ENCODE peak calls at places on chromosomes 11 and 22, in eight cellular contexts. O is fibroblast of lung; K is pancreas; P is HCT116; E is upper lobe of left lung; T is endodermal cell; V is CD4-positive, alpha-beta memory T cell; H is PC-9. S is an unnamed sample.

GRCh38 chr22:33792837-33793236 is 127.4 kb downstream of the LARGE1 start:
- DNase-seq in O (no peak), K (no peak), P (no peak), E (no peak), T (no peak), V (no peak), H (no peak), S (no peak)

GRCh38 chr22:50268655-50269113 is 1.5 kb downstream of the MAPK11 start:
- DNase-seq in O (no peak), K (peak; percentile 79), P (no peak), E (no peak), T (no peak), V (no peak), H (no peak), S (no peak)

GRCh38 chr11:45949992-45950407 is 27.5 kb downstream of the LARGE2 start:
- DNase-seq in O (peak; percentile 35), K (no peak), P (no peak), E (no peak), T (no peak), V (no peak), H (no peak), S (no peak)

GRCh38 chr22:43891360-43892182 is at the start of gene PNPLA5:
- DNase-seq in O (peak; percentile 40), K (no peak), P (no peak), E (peak; percentile 81), T (peak; percentile 88), V (no peak), H (no peak), S (no peak)

GRCh38 chr11:50030193-50030592 is 2.5 kb upstream of the OR4C45 start:
- DNase-seq in O (no peak), K (no peak), P (no peak), E (no peak), T (no peak), V (no peak), H (no peak), S (no peak)

GRCh38 chr11:23353611-23354010 is 493.3 kb upstream of the CCDC179 start:
- DNase-seq in O (no peak), K (no peak), P (no peak), E (no peak), T (no peak), V (no peak), H (no peak), S (no peak)

GRCh38 chr11:57458410-57459111 is 1.8 kb upstream of the RTN4RL2 start:
- DNase-seq in O (no peak), K (peak; percentile 58), P (no peak), E (peak; percentile 84), T (peak; percentile 86), V (peak; percentile 18), H (no peak), S (peak; percentile 79)

GRCh38 chr11:693887-694562 is 997 bp downstream of the DEAF1 start:
- DNase-seq in O (no peak), K (peak; percentile 69), P (no peak), E (no peak), T (no peak), V (no peak), H (no peak), S (no peak)

GRCh38 chr11:43925932-43926505 is 16.4 kb upstream of the C11orf96 start:
- DNase-seq in O (no peak), K (no peak), P (no peak), E (no peak), T (no peak), V (no peak), H (no peak), S (no peak)
- H3K4me1 ChIP-seq in O (peaks cover 29% of the 10 kb centered on the region), K (no peaks in the 10 kb centered on the region), P (peaks cover 10% of the 10 kb centered on the region), E (peaks cover 26% of the 10 kb centered on the region), T (no peaks in the 10 kb centered on the region), V (no peaks in the 10 kb centered on the region), H (peaks cover 8% of the 10 kb centered on the region), S (peaks cover 13% of the 10 kb centered on the region)

DNA sequence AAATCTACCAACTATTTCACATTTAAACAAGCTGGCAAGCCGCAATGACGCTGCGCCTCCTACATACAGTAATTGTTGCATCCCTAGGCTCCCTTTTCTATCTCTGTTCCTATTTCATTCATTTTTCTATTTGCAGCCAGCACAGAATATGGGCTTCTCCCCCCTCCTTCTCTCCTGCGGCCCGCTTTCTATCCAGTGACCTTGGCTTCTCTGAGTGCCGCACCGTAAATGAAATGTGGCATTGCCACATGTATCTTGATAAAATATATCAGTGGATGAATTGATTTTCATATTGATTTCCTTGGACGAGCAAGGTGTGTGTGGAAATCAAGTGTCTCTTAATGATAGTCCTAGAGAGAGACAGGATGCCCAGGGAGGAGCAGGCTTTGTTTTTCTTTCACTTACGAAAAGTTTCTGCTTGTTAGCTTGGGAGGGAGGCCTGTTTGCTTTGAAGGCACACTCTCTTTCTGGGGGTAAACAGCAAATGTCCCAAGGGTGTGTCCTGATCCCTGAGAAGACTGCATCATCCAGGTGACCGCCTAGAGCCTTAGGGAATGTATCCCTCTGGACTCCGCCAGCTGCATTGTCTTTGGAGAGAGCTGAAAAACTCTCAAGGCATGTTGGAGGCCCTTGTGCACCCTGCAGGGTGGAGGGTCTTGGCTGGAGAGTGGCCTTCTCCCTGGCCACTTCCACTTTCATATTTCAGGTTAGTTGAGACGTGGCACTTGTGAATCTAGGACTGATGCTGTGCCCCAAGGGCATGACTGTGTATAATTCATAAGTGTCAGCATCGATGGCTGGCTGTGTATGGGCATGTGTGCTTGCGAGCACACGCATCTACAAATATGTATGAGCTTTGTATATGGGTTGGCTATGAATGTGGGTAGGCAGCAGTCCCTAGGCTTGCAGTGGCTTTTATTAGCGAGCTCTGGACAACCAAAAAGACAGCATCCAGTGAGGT is 70.5 kb downstream of the ZBTB16 start:
- DNase-seq in O (no peak), K (no peak), P (no peak), E (no peak), T (no peak), V (no peak), H (no peak), S (no peak)
- H3K27ac ChIP-seq in O (no peak overlapping the region), K (no peak overlapping the region), P (no peak overlapping the region), E (peak overlapping the region; percentile 17), T (peak overlapping the region; percentile 45), V (no peak overlapping the region), H (no peak overlapping the region), S (no peak overlapping the region)

DNA sequence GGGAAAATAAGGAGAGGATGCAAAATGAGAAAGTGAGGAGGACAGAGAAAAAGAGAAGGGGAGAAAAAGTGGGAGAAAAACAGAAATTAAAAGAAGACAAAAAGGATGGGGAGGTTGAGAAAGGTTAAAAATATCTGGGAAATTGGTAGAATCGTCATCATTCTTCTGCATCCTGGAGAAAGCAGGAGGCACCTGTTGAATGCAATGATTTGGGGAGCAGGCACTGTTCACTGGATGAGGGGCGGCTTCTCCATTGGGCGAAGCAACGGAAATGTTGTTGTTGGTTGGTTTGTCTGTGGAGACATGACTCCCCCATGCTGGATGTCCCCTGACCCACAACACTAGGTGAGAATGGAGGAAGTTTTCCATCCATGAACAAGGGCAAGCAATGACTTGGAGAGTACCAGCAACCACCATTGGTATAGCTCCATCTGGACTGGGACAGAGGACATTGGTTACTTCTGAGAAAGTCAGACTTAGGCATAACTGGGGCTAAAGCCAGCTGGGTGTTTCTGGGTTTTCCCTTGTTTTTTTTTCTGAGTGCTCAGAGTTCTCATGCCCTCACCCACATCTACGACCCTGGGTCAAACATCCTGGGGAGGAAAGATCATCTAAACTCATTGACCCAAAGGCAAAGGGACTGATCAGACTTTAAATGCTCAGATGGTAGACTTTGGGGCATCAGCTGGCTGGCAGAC is 11.9 kb upstream of the CD44 start:
- DNase-seq in O (no peak), K (no peak), P (no peak), E (no peak), T (no peak), V (no peak), H (no peak), S (no peak)
- H3K36me3 ChIP-seq in O (no peaks in the 10 kb centered on the region), K (no peaks in the 10 kb centered on the region), P (no peaks in the 10 kb centered on the region), E (no peaks in the 10 kb centered on the region), T (no peaks in the 10 kb centered on the region), V (no peaks in the 10 kb centered on the region), H (no peaks in the 10 kb centered on the region), S (no peaks in the 10 kb centered on the region)

GRCh38 chr11:112785717-112786116 is 175.5 kb upstream of the NCAM1 start:
- DNase-seq in O (peak; percentile 87), K (no peak), P (no peak), E (no peak), T (peak; percentile 49), V (no peak), H (no peak), S (no peak)

GRCh38 chr11:112784323-112785073 is 176.7 kb upstream of the NCAM1 start:
- DNase-seq in O (peak; percentile 95), K (peak; percentile 34), P (no peak), E (peak; percentile 70), T (peak; percentile 70), V (no peak), H (peak; percentile 58), S (peak; percentile 78)

GRCh38 chr11:112785104-112785503 is 176.1 kb upstream of the NCAM1 start:
- DNase-seq in O (peak; percentile 83), K (no peak), P (no peak), E (no peak), T (no peak), V (no peak), H (no peak), S (peak; percentile 82)

GRCh38 chr11:112786886-112787530 is 174.2 kb upstream of the NCAM1 start:
- DNase-seq in O (no peak), K (no peak), P (no peak), E (no peak), T (no peak), V (no peak), H (no peak), S (no peak)

DNA sequence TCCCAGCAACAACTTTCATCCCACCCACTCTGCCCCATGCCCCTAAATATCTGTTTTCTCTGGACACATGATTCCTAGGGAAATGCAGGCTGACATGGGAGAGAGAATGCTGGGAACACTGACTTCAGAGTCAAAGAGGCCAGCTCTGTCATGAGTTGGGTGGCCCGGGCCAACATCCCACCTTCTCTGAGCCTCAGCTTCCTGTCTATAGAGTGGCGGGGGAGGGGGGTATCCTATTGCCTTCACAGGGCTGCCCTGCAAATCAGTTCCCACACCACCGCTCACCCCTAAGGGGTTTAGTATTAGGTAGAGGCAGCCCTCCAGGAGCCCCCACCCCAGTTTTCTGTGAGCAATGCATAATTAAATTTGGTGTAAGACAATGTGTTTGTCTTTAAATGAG is 175.0 kb upstream of the NCAM1 start:
- DNase-seq in O (no peak), K (no peak), P (no peak), E (no peak), T (no peak), V (no peak), H (no peak), S (no peak)
- H3K4me1 ChIP-seq in O (no peaks in the 10 kb centered on the region), K (no peaks in the 10 kb centered on the region), P (no peaks in the 10 kb centered on the region), E (peaks cover 3% of the 10 kb centered on the region), T (peaks cover 2% of the 10 kb centered on the region), V (no peaks in the 10 kb centered on the region), H (no peaks in the 10 kb centered on the region), S (peaks cover 20% of the 10 kb centered on the region)

S was measured in A673.